ENCODE peak calls at places on chromosomes 11 and 22, in six cellular contexts. E, M, C, N, H and T are unnamed samples.

GRCh38 chr11:17521106-17521900 is 22.9 kb downstream of the USH1C start:
- DNase-seq in E (no peak), M (no peak), C (no peak), N (no peak), H (no peak), T (no peak)

GRCh38 chr11:58097437-58097836 is 27.9 kb downstream of the OR9I1 start:
- DNase-seq in E (no peak), M (no peak), C (no peak), N (no peak), H (no peak), T (no peak)

GRCh38 chr22:27757928-27758525 is 43.5 kb downstream of the MN1 start:
- DNase-seq in E (no peak), M (no peak), C (no peak), N (no peak), H (no peak), T (no peak)

GRCh38 chr22:25514436-25514835 is 50.0 kb upstream of the GRK3 start:
- DNase-seq in E (no peak), M (peak), C (no peak), N (no peak), H (no peak), T (peak)

GRCh38 chr22:48138427-48138826 is 1376.0 kb downstream of the TBC1D22A start:
- DNase-seq in E (no peak), M (no peak), C (no peak), N (no peak), H (no peak), T (no peak)

GRCh38 chr11:64233913-64234839 is at the start of gene VEGFB:
- DNase-seq in E (peak), M (peak), C (no peak), N (peak), H (peak), T (peak)

GRCh38 chr11:61357233-61357893 is 4.3 kb downstream of the CYB561A3 start:
- DNase-seq in E (no peak), M (no peak), C (no peak), N (no peak), H (no peak), T (no peak)

GRCh38 chr11:119863811-119864601 is 135.0 kb upstream of the NECTIN1 start:
- DNase-seq in E (no peak), M (no peak), C (no peak), N (no peak), H (no peak), T (no peak)

GRCh38 chr22:26615149-26615548 is 2.7 kb downstream of the CRYBB1 start:
- DNase-seq in E (no peak), M (no peak), C (no peak), N (no peak), H (no peak), T (no peak)

GRCh38 chr11:129910360-129910759 is 15.0 kb upstream of the NFRKB start:
- DNase-seq in E (no peak), M (no peak), C (no peak), N (no peak), H (no peak), T (no peak)

GRCh38 chr22:37239336-37240239 is 4.5 kb downstream of the RAC2 start:
- DNase-seq in E (no peak), M (no peak), C (no peak), N (no peak), H (no peak), T (no peak)

GRCh38 chr11:32312865-32313403 is 122.4 kb downstream of the WT1 start:
- DNase-seq in E (no peak), M (peak), C (no peak), N (no peak), H (no peak), T (peak)

GRCh38 chr22:41280065-41280464 is 5.9 kb downstream of the RANGAP1 start:
- DNase-seq in E (no peak), M (no peak), C (no peak), N (no peak), H (no peak), T (no peak)

GRCh38 chr11:32895471-32895870 is 2.9 kb downstream of the QSER1 start:
- DNase-seq in E (no peak), M (no peak), C (no peak), N (no peak), H (no peak), T (no peak)

GRCh38 chr11:126336646-126337045 is 18.8 kb upstream of the ST3GAL4 start:
- DNase-seq in E (no peak), M (no peak), C (no peak), N (no peak), H (no peak), T (no peak)

GRCh38 chr11:123437236-123437979 is 7.3 kb downstream of the GRAMD1B start:
- DNase-seq in E (no peak), M (no peak), C (no peak), N (no peak), H (no peak), T (no peak)

GRCh38 chr11:115083129-115083823 is 404.9 kb downstream of the NXPE2 start:
- DNase-seq in E (no peak), M (no peak), C (no peak), N (no peak), H (no peak), T (no peak)

GRCh38 chr22:23229646-23230045 is 49.3 kb downstream of the BCR start:
- DNase-seq in E (no peak), M (no peak), C (no peak), N (no peak), H (no peak), T (no peak)

GRCh38 chr11:117970400-117971024 is 15.7 kb upstream of the IL10RA start:
- DNase-seq in E (no peak), M (no peak), C (no peak), N (no peak), H (no peak), T (no peak)

GRCh38 chr11:19910931-19911330 is 198.3 kb downstream of the NAV2 start:
- DNase-seq in E (no peak), M (no peak), C (no peak), N (no peak), H (no peak), T (no peak)

GRCh38 chr11:126829716-126830115 is 170.9 kb downstream of the KIRREL3 start:
- DNase-seq in E (no peak), M (no peak), C (no peak), N (no peak), H (no peak), T (no peak)

GRCh38 chr22:24834845-24835570 is 29.0 kb downstream of the SGSM1 start:
- DNase-seq in E (no peak), M (peak), C (no peak), N (no peak), H (no peak), T (peak)

GRCh38 chr11:27861706-27862430 is 161.6 kb upstream of the BDNF start:
- DNase-seq in E (no peak), M (peak), C (peak), N (no peak), H (no peak), T (peak)

GRCh38 chr11:64459016-64459415 is 100.1 kb downstream of the RPS6KA4 start:
- DNase-seq in E (no peak), M (peak), C (no peak), N (no peak), H (no peak), T (peak)

GRCh38 chr22:41540365-41540764 is 3.9 kb downstream of the POLR3H start:
- DNase-seq in E (no peak), M (no peak), C (no peak), N (no peak), H (no peak), T (no peak)

GRCh38 chr22:17559188-17559587 is 4.1 kb upstream of the SLC25A18 start:
- DNase-seq in E (no peak), M (no peak), C (no peak), N (no peak), H (no peak), T (no peak)

GRCh38 chr11:118275184-118275583 is 11.1 kb upstream of the MPZL2 start:
- DNase-seq in E (no peak), M (no peak), C (no peak), N (no peak), H (no peak), T (peak)

GRCh38 chr11:95599959-95600586 is 189.5 kb downstream of the FAM76B start:
- DNase-seq in E (no peak), M (no peak), C (no peak), N (peak), H (no peak), T (no peak)

GRCh38 chr11:111935331-111936044 is 1.7 kb upstream of the DIXDC1 start:
- DNase-seq in E (no peak), M (peak), C (no peak), N (no peak), H (no peak), T (peak)

GRCh38 chr11:76781046-76781801 is 1.9 kb upstream of the TSKU start:
- DNase-seq in E (no peak), M (no peak), C (no peak), N (no peak), H (no peak), T (no peak)